ENCODE peak calls at places on chromosomes 1 and 21, in ten cellular contexts. B is IMR-90; Z is CD8-positive, alpha-beta T cell; F is psoas muscle; W is testis; C is heart left ventricle; V is colonic mucosa; H is OCI-LY7; L is vagina; S is A673. K is an unnamed sample. For H3K4me1 and H3K9me3, the result is how much of the 10 kb centered on the place peaks cover.

GRCh38 chr1:23444596-23445390 is 20.2 kb upstream of the TCEA3 start:
- DNase-seq in B (no peak), Z (no peak), F (no peak), W (no peak), C (no peak), V (no peak), H (no peak), L (no peak), S (no peak), K (no peak)

GRCh38 chr1:169363046-169363756 is 4.4 kb downstream of the NME7 start:
- DNase-seq in B (peak), Z (peak), F (no peak), W (no peak), C (no peak), V (no peak), H (no peak), L (no peak), S (no peak), K (peak)

GRCh38 chr21:41361786-41362604 is at the start of gene MX2:
- DNase-seq in B (peak), Z (peak), F (peak), W (peak), C (peak), V (peak), H (peak), L (peak), S (no peak), K (peak)

GRCh38 chr21:38699048-38699447 is 106.7 kb upstream of the ETS2 start:
- DNase-seq in B (no peak), Z (no peak), F (no peak), W (no peak), C (no peak), V (no peak), H (no peak), L (no peak), S (peak), K (no peak)

GRCh38 chr1:87781589-87781988 is 452.9 kb downstream of the LMO4 start:
- DNase-seq in B (no peak), Z (no peak), F (no peak), W (no peak), C (no peak), V (no peak), H (no peak), L (no peak), S (no peak), K (no peak)

GRCh38 chr1:17233675-17234074 is 15.2 kb upstream of the PADI3 start:
- DNase-seq in B (peak), Z (no peak), F (peak), W (peak), C (peak), V (peak), H (no peak), L (no peak), S (peak), K (no peak)

GRCh38 chr1:28811766-28812668 is at the start of gene OPRD1:
- DNase-seq in B (no peak), Z (no peak), F (no peak), W (no peak), C (no peak), V (no peak), H (no peak), L (no peak), S (peak), K (no peak)

GRCh38 chr1:9235123-9235513 is 544 bp downstream of the H6PD start:
- DNase-seq in B (peak), Z (no peak), F (no peak), W (no peak), C (peak), V (peak), H (no peak), L (no peak), S (peak), K (no peak)

GRCh38 chr1:204712718-204713430 is 27.3 kb upstream of the LRRN2 start:
- DNase-seq in B (no peak), Z (no peak), F (no peak), W (no peak), C (no peak), V (no peak), H (no peak), L (no peak), S (no peak), K (no peak)

GRCh38 chr1:84224905-84225304 is 76.6 kb upstream of the SAMD13 start:
- DNase-seq in B (no peak), Z (no peak), F (no peak), W (no peak), C (no peak), V (no peak), H (no peak), L (no peak), S (no peak), K (no peak)

GRCh38 chr1:93016171-93016570 is 54.9 kb upstream of the DIPK1A start:
- DNase-seq in B (peak), Z (no peak), F (no peak), W (no peak), C (no peak), V (no peak), H (no peak), L (no peak), S (no peak), K (no peak)

GRCh38 chr1:245263701-245264100 is 108.9 kb downstream of the KIF26B start:
- DNase-seq in B (no peak), Z (no peak), F (no peak), W (no peak), C (no peak), V (no peak), H (no peak), L (no peak), S (no peak), K (no peak)

GRCh38 chr1:31782766-31783410 is 18.7 kb upstream of the ADGRB2 start:
- DNase-seq in B (no peak), Z (no peak), F (no peak), W (no peak), C (no peak), V (no peak), H (no peak), L (no peak), S (no peak), K (no peak)

GRCh38 chr1:224592636-224593579 is 23.2 kb upstream of the CNIH3 start:
- DNase-seq in B (peak), Z (no peak), F (peak), W (no peak), C (no peak), V (no peak), H (peak), L (peak), S (peak), K (no peak)

GRCh38 chr1:78464449-78464891 is 26.3 kb upstream of the PTGFR start:
- DNase-seq in B (peak), Z (no peak), F (no peak), W (no peak), C (no peak), V (no peak), H (no peak), L (no peak), S (no peak), K (no peak)

GRCh38 chr21:36388835-36389234 is 3.6 kb downstream of the CHAF1B start:
- DNase-seq in B (peak), Z (no peak), F (no peak), W (no peak), C (no peak), V (no peak), H (no peak), L (no peak), S (peak), K (no peak)

GRCh38 chr21:43866233-43866632 is 1.2 kb downstream of the AGPAT3 start:
- DNase-seq in B (peak), Z (peak), F (peak), W (peak), C (peak), V (peak), H (peak), L (no peak), S (peak), K (peak)
- H3K27ac ChIP-seq in B (peak), Z (peak), F (peak), W (peak), C (peak), V (peak), H (peak), L (peak), S (peak), K (peak)

GRCh38 chr1:37474051-37474696 is at the start of gene ZC3H12A:
- DNase-seq in B (peak), Z (peak), F (peak), W (peak), C (peak), V (peak), H (peak), L (peak), S (peak), K (peak)
- H3K4me1 ChIP-seq in B (half or more), Z (under half), F (half or more), W (half or more), C (half or more), V (under half), H (under half), L (half or more), S (half or more), K (under half)

DNA sequence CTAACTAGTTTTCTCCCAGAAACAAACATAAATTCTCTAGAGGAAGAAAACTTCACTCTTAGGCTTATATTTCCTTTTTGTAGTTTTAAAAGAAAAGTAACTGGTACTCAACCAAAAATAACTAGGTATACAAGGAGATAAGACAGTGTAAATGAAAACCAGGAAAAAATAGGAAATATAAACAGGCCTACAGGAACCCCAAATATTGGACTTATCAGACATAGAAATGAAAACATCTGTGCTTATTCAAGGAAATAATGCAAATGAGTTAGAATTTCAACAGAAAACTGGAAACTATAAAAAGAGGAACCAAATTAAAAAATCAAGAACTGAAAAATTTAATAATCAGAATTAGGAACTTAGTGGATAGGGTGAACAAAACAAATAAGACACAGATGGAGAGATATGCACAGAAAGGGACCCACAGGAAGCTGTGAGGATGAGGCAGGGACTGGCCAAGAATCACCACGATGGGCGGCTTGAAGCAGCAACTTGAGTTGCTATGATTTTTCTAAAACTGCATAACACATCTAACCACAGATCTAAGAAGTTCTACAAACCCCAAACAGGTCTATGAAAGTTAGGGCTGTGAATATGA is 67.5 kb upstream of the ACTRT2 start:
- DNase-seq in B (no peak), Z (no peak), F (no peak), W (no peak), C (no peak), V (no peak), H (peak), L (no peak), S (no peak), K (no peak)
- H3K9me3 ChIP-seq in B (under half), Z (under half), F (under half), W (under half), C (under half), V (under half), H (under half), L (under half), S (under half), K (under half)

GRCh38 chr1:27637052-27637451 is 2.1 kb upstream of the FGR start:
- DNase-seq in B (peak), Z (peak), F (no peak), W (no peak), C (no peak), V (no peak), H (no peak), L (no peak), S (no peak), K (no peak)

GRCh38 chr1:27634982-27635362 is at the start of gene FGR:
- DNase-seq in B (no peak), Z (no peak), F (no peak), W (no peak), C (peak), V (no peak), H (no peak), L (no peak), S (no peak), K (no peak)

GRCh38 chr1:27634166-27634981 is 611 bp downstream of the FGR start:
- DNase-seq in B (no peak), Z (peak), F (peak), W (no peak), C (peak), V (no peak), H (no peak), L (no peak), S (no peak), K (peak)

GRCh38 chr1:27633640-27634165 is 1.3 kb downstream of the FGR start:
- DNase-seq in B (no peak), Z (no peak), F (no peak), W (no peak), C (no peak), V (no peak), H (no peak), L (no peak), S (no peak), K (no peak)

DNA sequence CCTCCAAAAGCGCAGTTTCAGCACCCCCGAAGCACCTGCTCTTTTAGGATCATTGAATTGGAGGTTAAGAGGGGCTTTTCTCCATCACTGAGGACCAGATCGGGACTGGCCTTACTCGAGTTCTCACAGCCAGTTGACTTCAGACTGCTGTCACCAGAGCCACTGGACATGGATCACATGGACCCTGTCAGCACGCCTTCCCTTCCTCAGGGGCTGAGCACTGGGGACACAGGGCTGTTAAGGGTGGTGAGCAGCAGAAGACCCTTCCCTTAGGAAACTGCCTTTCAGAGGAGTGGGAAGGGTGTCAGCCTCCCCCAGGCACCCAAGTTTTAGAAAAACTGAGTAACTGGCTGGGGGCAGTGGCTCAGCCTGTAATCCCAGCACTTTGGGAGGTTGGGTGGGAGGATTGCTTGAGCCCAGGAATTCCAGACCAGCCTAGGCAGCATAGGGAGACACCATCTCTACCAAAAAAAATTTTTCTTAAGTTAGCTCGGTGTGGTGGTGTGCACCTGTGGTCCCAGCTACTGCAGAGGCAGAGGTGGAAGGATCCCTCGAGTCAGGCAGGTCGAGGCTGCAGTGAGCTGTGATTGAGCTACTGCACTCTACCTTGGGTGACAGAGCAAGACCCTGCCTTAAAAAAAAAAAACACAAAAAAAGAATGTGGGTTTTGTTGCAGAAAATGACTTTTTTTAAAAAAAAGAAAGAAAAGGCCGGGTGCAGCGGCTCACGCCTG is 591 bp upstream of the FGR start:
- DNase-seq in B (no peak), Z (no peak), F (no peak), W (no peak), C (no peak), V (no peak), H (no peak), L (no peak), S (no peak), K (no peak)
- H3K27ac ChIP-seq in B (no peak), Z (no peak), F (no peak), W (peak), C (peak), V (no peak), H (no peak), L (peak), S (no peak), K (no peak)

GRCh38 chr1:6464514-6464836 is 1.5 kb downstream of the TNFRSF25 start:
- DNase-seq in B (no peak), Z (no peak), F (no peak), W (no peak), C (peak), V (peak), H (no peak), L (no peak), S (no peak), K (peak)
- H3K4me1 ChIP-seq in B (under half), Z (half or more), F (under half), W (under half), C (under half), V (under half), H (under half), L (under half), S (under half), K (half or more)

DNA sequence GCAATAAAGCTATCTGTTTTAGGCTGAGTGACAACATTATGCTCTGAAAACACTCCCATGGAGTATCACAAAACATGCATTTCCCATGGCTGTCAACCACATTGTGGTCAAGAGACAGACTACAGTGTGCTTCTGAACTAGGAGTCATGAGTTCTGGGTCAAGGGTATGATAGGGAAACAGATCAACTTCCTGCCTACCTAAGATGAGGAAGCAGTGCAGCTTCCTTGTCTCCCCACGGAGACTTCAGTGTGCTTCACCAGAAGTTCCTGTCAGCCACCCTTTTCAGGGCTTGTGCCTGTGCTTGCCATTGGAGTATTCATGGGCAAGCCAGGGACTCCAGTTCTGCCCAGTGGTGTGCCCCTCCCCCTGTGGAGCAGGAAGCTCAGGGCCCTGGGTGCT is 19.9 kb downstream of the LCE3E start:
- DNase-seq in B (no peak), Z (no peak), F (no peak), W (no peak), C (no peak), V (no peak), H (no peak), L (no peak), S (no peak), K (no peak)
- H3K9me3 ChIP-seq in B (under half), Z (under half), F (under half), W (under half), C (under half), V (under half), H (under half), L (under half), S (under half), K (under half)

GRCh38 chr1:161954466-161954865 is 69.2 kb downstream of the OLFML2B start:
- DNase-seq in B (peak), Z (no peak), F (no peak), W (no peak), C (no peak), V (no peak), H (no peak), L (no peak), S (no peak), K (no peak)

GRCh38 chr1:161954050-161954449 is 69.6 kb downstream of the OLFML2B start:
- DNase-seq in B (no peak), Z (no peak), F (no peak), W (no peak), C (no peak), V (no peak), H (no peak), L (no peak), S (no peak), K (no peak)

GRCh38 chr1:161951646-161952045 is 72.0 kb downstream of the OLFML2B start:
- DNase-seq in B (no peak), Z (no peak), F (no peak), W (no peak), C (no peak), V (no peak), H (no peak), L (no peak), S (no peak), K (no peak)

GRCh38 chr1:161952603-161953172 is 71.0 kb downstream of the OLFML2B start:
- DNase-seq in B (peak), Z (no peak), F (no peak), W (no peak), C (no peak), V (no peak), H (no peak), L (no peak), S (no peak), K (no peak)

GRCh38 chr1:161953256-161953920 is 70.3 kb downstream of the OLFML2B start:
- DNase-seq in B (no peak), Z (no peak), F (no peak), W (no peak), C (no peak), V (no peak), H (no peak), L (no peak), S (no peak), K (no peak)
- H3K27ac ChIP-seq in B (no peak), Z (no peak), F (no peak), W (no peak), C (no peak), V (no peak), H (no peak), L (no peak), S (no peak), K (no peak)

GRCh38 chr1:236397173-236397759 is 3.2 kb downstream of the EDARADD start:
- DNase-seq in B (no peak), Z (no peak), F (no peak), W (no peak), C (no peak), V (no peak), H (no peak), L (no peak), S (no peak), K (no peak)

GRCh38 chr1:236395780-236396664 is 1.9 kb downstream of the EDARADD start:
- DNase-seq in B (no peak), Z (no peak), F (no peak), W (no peak), C (no peak), V (no peak), H (no peak), L (no peak), S (no peak), K (no peak)

GRCh38 chr1:236394016-236394481 is at the start of gene EDARADD:
- DNase-seq in B (no peak), Z (no peak), F (no peak), W (no peak), C (no peak), V (no peak), H (no peak), L (no peak), S (no peak), K (no peak)

GRCh38 chr1:236396665-236397043 is 2.6 kb downstream of the EDARADD start:
- DNase-seq in B (no peak), Z (no peak), F (no peak), W (no peak), C (no peak), V (no peak), H (no peak), L (no peak), S (no peak), K (no peak)

GRCh38 chr1:236394905-236395779 is 1.1 kb downstream of the EDARADD start:
- DNase-seq in B (no peak), Z (peak), F (peak), W (peak), C (peak), V (peak), H (no peak), L (no peak), S (peak), K (peak)
- H3K4me1 ChIP-seq in B (under half), Z (under half), F (under half), W (under half), C (under half), V (under half), H (under half), L (under half), S (under half), K (under half)

K was measured in CD4-positive, alpha-beta memory T cell.